ENCODE peak calls at places on chromosomes 12 and 14, in five cellular contexts. W is CD4-positive, alpha-beta memory T cell; U is cardiac fibroblast; L is natural killer cell; P is right cardiac atrium. Z is an unnamed sample.

GRCh38 chr12:64009321-64010068 is 165.0 kb downstream of the SRGAP1 start:
- DNase-seq in W (no peak), U (no peak), L (no peak), P (no peak), Z (no peak)

GRCh38 chr14:26598081-26598671 is 343 bp upstream of the NOVA1 start:
- DNase-seq in W (no peak), U (peak; percentile 98), L (no peak), P (peak; percentile 86), Z (peak; percentile 2)

GRCh38 chr14:34035177-34035933 is 84.5 kb upstream of the EGLN3 start:
- DNase-seq in W (no peak), U (peak; percentile 39), L (no peak), P (peak; percentile 49), Z (no peak)

GRCh38 chr14:21200752-21201461 is 45.0 kb upstream of the OR5AU1 start:
- DNase-seq in W (no peak), U (no peak), L (no peak), P (no peak), Z (no peak)

GRCh38 chr14:100142073-100143040 is 17.1 kb downstream of the DEGS2 start:
- DNase-seq in W (no peak), U (peak; percentile 56), L (no peak), P (peak; percentile 78), Z (no peak)

GRCh38 chr12:77190022-77190421 is 124.7 kb upstream of the E2F7 start:
- DNase-seq in W (no peak), U (peak; percentile 70), L (no peak), P (no peak), Z (no peak)

GRCh38 chr12:1507308-1507707 is 87.1 kb downstream of the FBXL14 start:
- DNase-seq in W (no peak), U (no peak), L (no peak), P (no peak), Z (no peak)

GRCh38 chr12:66679441-66680069 is 679 bp upstream of the GRIP1 start:
- DNase-seq in W (no peak), U (no peak), L (no peak), P (no peak), Z (no peak)

GRCh38 chr14:62409909-62410308 is 635.3 kb downstream of the KCNH5 start:
- DNase-seq in W (no peak), U (peak; percentile 11), L (no peak), P (no peak), Z (no peak)

GRCh38 chr14:64673748-64674147 is 30.5 kb upstream of the PLEKHG3 start:
- DNase-seq in W (peak; percentile 77), U (no peak), L (peak; percentile 51), P (no peak), Z (peak; percentile 36)

GRCh38 chr12:130053641-130054040 is 108.6 kb upstream of the FZD10 start:
- DNase-seq in W (no peak), U (no peak), L (no peak), P (no peak), Z (no peak)

GRCh38 chr12:25014961-25015360 is 66.1 kb upstream of the BCAT1 start:
- DNase-seq in W (no peak), U (no peak), L (no peak), P (no peak), Z (no peak)

GRCh38 chr14:69701269-69701668 is 65.7 kb upstream of the SRSF5 start:
- DNase-seq in W (no peak), U (no peak), L (no peak), P (no peak), Z (no peak)

GRCh38 chr14:20886091-20886490 is 5.1 kb upstream of the RNASE3 start:
- DNase-seq in W (no peak), U (no peak), L (no peak), P (no peak), Z (no peak)

GRCh38 chr12:28114488-28114887 is 75.8 kb upstream of the CCDC91 start:
- DNase-seq in W (no peak), U (no peak), L (no peak), P (no peak), Z (no peak)

GRCh38 chr14:101553393-101553792 is 7.9 kb upstream of the DIO3 start:
- DNase-seq in W (no peak), U (no peak), L (no peak), P (no peak), Z (no peak)

GRCh38 chr14:23202001-23202400 is 18.5 kb upstream of the SLC7A8 start:
- DNase-seq in W (no peak), U (no peak), L (no peak), P (no peak), Z (no peak)

GRCh38 chr14:103923863-103924262 is 4.4 kb upstream of the TDRD9 start:
- DNase-seq in W (no peak), U (peak; percentile 16), L (no peak), P (no peak), Z (no peak)

GRCh38 chr12:124311292-124312109 is 16.6 kb downstream of the RFLNA start:
- DNase-seq in W (no peak), U (no peak), L (no peak), P (no peak), Z (no peak)

GRCh38 chr14:70415788-70416187 is 1.1 kb downstream of the SYNJ2BP start:
- DNase-seq in W (no peak), U (no peak), L (no peak), P (no peak), Z (no peak)

GRCh38 chr14:80523518-80524117 is 312.3 kb upstream of the DIO2 start:
- DNase-seq in W (no peak), U (peak; percentile 7), L (no peak), P (no peak), Z (no peak)

GRCh38 chr12:107091381-107091780 is 2.0 kb downstream of the CRY1 start:
- DNase-seq in W (no peak), U (peak; percentile 85), L (no peak), P (no peak), Z (no peak)

GRCh38 chr14:104202259-104203070 is 64.1 kb downstream of the KIF26A start:
- DNase-seq in W (no peak), U (no peak), L (no peak), P (peak; percentile 53), Z (no peak)

GRCh38 chr12:76560083-76560491 is 516 bp upstream of the OSBPL8 start:
- DNase-seq in W (no peak), U (no peak), L (no peak), P (no peak), Z (no peak)

GRCh38 chr12:74365178-74365964 is 172.3 kb upstream of the ATXN7L3B start:
- DNase-seq in W (no peak), U (peak; percentile 48), L (no peak), P (no peak), Z (no peak)

GRCh38 chr14:36627981-36628380 is 33.7 kb upstream of the PAX9 start:
- DNase-seq in W (no peak), U (no peak), L (no peak), P (no peak), Z (no peak)

GRCh38 chr14:100409016-100409385 is 85.9 kb downstream of the SLC25A47 start:
- DNase-seq in W (no peak), U (no peak), L (no peak), P (no peak), Z (no peak)

GRCh38 chr14:24368562-24369252 is 723 bp downstream of the NFATC4 start:
- DNase-seq in W (peak; percentile 13), U (peak; percentile 78), L (peak; percentile 48), P (peak; percentile 75), Z (no peak)

GRCh38 chr14:51638071-51638944 is 13.4 kb upstream of the FRMD6 start:
- DNase-seq in W (no peak), U (peak; percentile 68), L (no peak), P (no peak), Z (no peak)

GRCh38 chr12:112018571-112019237 is 5.5 kb downstream of the ERP29 start:
- DNase-seq in W (no peak), U (peak; percentile 81), L (no peak), P (no peak), Z (no peak)

GRCh38 chr12:12376636-12377448 is 20.0 kb downstream of the BORCS5 start:
- DNase-seq in W (peak; percentile 75), U (peak; percentile 88), L (no peak), P (no peak), Z (peak; percentile 37)

GRCh38 chr12:103422328-103422727 is 73.4 kb downstream of the C12orf42 start:
- DNase-seq in W (no peak), U (no peak), L (no peak), P (no peak), Z (no peak)

GRCh38 chr14:100577986-100578431 is 9.2 kb downstream of the BEGAIN start:
- DNase-seq in W (no peak), U (no peak), L (no peak), P (peak; percentile 2), Z (no peak)

GRCh38 chr14:29584992-29585391 is 342.7 kb downstream of the PRKD1 start:
- DNase-seq in W (no peak), U (peak; percentile 90), L (no peak), P (peak; percentile 52), Z (no peak)

Z was measured in naive thymus-derived CD8-positive, alpha-beta T cell.